ENCODE peak calls at places on chromosomes 4 and X, in nine cellular contexts. J is fibroblast of mammary gland, X is mesothelial cell of epicardium, E is cardiac fibroblast, B is Calu3, H is MM.1S, V is fibroblast of pulmonary artery, L is heart right ventricle, D is NB4. C is an unnamed sample.

GRCh38 chr4:60463846-60464502 is 736.2 kb upstream of the ADGRL3 start:
- DNase-seq in J (no peak), X (no peak), E (peak; percentile 4), B (no peak), H (peak; percentile 50), V (no peak), L (no peak), D (peak; percentile 41), C (no peak)

GRCh38 chrX:107826286-107827136 is 845 bp downstream of the MID2 start:
- DNase-seq in J (peak; percentile 50), X (peak; percentile 50), E (peak; percentile 66), B (peak; percentile 49), H (peak; percentile 37), V (peak; percentile 66), L (peak; percentile 30), D (peak; percentile 23), C (no peak)

GRCh38 chrX:107566603-107567262 is 61.6 kb upstream of the PRPS1 start:
- DNase-seq in J (no peak), X (no peak), E (no peak), B (no peak), H (no peak), V (no peak), L (no peak), D (no peak), C (no peak)

GRCh38 chrX:10282490-10282889 is 125.7 kb downstream of the CLCN4 start:
- DNase-seq in J (no peak), X (no peak), E (no peak), B (no peak), H (no peak), V (no peak), L (no peak), D (no peak), C (no peak)

GRCh38 chrX:153643431-153644351 is 3.3 kb upstream of the DUSP9 start:
- DNase-seq in J (no peak), X (no peak), E (no peak), B (no peak), H (no peak), V (no peak), L (no peak), D (peak; percentile 24), C (no peak)

GRCh38 chr4:177484613-177485021 is 42.4 kb upstream of the AGA start:
- DNase-seq in J (peak; percentile 87), X (no peak), E (peak; percentile 69), B (peak; percentile 22), H (no peak), V (peak; percentile 89), L (no peak), D (peak; percentile 9), C (no peak)

GRCh38 chr4:122662701-122663100 is 41.8 kb upstream of the IL21 start:
- DNase-seq in J (no peak), X (no peak), E (no peak), B (no peak), H (no peak), V (no peak), L (no peak), D (no peak), C (no peak)

GRCh38 chrX:17017134-17017533 is 70.7 kb downstream of the REPS2 start:
- DNase-seq in J (no peak), X (no peak), E (no peak), B (no peak), H (no peak), V (no peak), L (no peak), D (no peak), C (no peak)

GRCh38 chr4:64230709-64231310 is 178.4 kb downstream of the TECRL start:
- DNase-seq in J (peak; percentile 27), X (no peak), E (peak; percentile 13), B (no peak), H (peak; percentile 27), V (peak; percentile 6), L (no peak), D (peak; percentile 36), C (no peak)

GRCh38 chr4:23945521-23946017 is 55.7 kb upstream of the PPARGC1A start:
- DNase-seq in J (peak; percentile 82), X (no peak), E (peak; percentile 70), B (peak; percentile 59), H (no peak), V (peak; percentile 68), L (no peak), D (peak; percentile 95), C (no peak)

GRCh38 chr4:169869487-169869886 is 111.7 kb upstream of the HPF1 start:
- DNase-seq in J (peak; percentile 20), X (no peak), E (no peak), B (no peak), H (no peak), V (peak; percentile 1), L (no peak), D (no peak), C (no peak)

GRCh38 chr4:56857601-56858301 is 36.2 kb upstream of the SPINK2 start:
- DNase-seq in J (peak; percentile 22), X (no peak), E (peak; percentile 46), B (no peak), H (no peak), V (no peak), L (no peak), D (peak; percentile 31), C (no peak)

GRCh38 chrX:39958850-39959249 is 138.9 kb downstream of the BCOR start:
- DNase-seq in J (no peak), X (no peak), E (no peak), B (no peak), H (no peak), V (no peak), L (no peak), D (no peak), C (no peak)

GRCh38 chrX:70009049-70009448 is 40.7 kb downstream of the AWAT2 start:
- DNase-seq in J (no peak), X (no peak), E (no peak), B (no peak), H (no peak), V (no peak), L (no peak), D (no peak), C (no peak)
- TF ChIP-seq CTCF in J (no peak), X (no peak), E (no peak), B (no peak), H (no peak), V (no peak), L (no peak), D (no peak), C (no peak)

GRCh38 chr4:127606823-127607222 is 25.9 kb upstream of the INTU start:
- DNase-seq in J (peak; percentile 11), X (no peak), E (no peak), B (no peak), H (no peak), V (no peak), L (no peak), D (no peak), C (no peak)

GRCh38 chr4:127604949-127605709 is 27.6 kb upstream of the INTU start:
- DNase-seq in J (peak; percentile 60), X (no peak), E (peak; percentile 64), B (no peak), H (peak; percentile 35), V (peak; percentile 68), L (no peak), D (peak; percentile 46), C (no peak)

GRCh38 chr4:127598656-127599055 is 34.1 kb upstream of the INTU start:
- DNase-seq in J (no peak), X (no peak), E (no peak), B (no peak), H (no peak), V (no peak), L (no peak), D (no peak), C (no peak)

GRCh38 chr4:127601029-127601428 is 31.7 kb upstream of the INTU start:
- DNase-seq in J (peak; percentile 42), X (no peak), E (peak; percentile 40), B (no peak), H (no peak), V (peak; percentile 54), L (no peak), D (no peak), C (no peak)
- TF ChIP-seq CTCF in J (peak; percentile 44), X (peak; percentile 38), E (peak; percentile 34), B (no peak), H (peak; percentile 6), V (peak; percentile 51), L (no peak), D (peak; percentile 13), C (no peak)

DNA sequence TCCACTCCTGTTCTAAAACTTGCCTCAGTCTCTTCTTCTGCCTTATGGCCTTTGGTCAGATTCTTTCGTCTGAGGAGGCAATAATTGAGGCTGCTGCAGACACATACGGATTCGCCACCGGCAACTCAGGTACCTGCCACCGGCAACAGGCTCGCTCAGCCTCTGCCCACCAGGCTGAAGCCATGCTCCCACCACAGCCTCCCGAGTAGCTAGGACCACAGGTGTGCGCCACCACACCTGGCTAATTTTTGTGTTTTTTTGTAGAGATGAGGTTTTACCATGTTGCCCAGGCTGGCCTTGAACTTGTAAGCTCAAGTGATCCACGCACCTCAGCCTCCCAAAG is 26.6 kb downstream of the TNIP2 start:
- DNase-seq in J (no peak), X (no peak), E (no peak), B (no peak), H (no peak), V (no peak), L (no peak), D (no peak), C (no peak)
- TF ChIP-seq CTCF in J (no peak), X (no peak), E (no peak), B (no peak), H (no peak), V (no peak), L (no peak), D (no peak), C (no peak)

GRCh38 chr4:111136438-111136837 is 513.6 kb upstream of the PITX2 start:
- DNase-seq in J (peak; percentile 61), X (no peak), E (peak; percentile 5), B (peak; percentile 10), H (no peak), V (peak; percentile 4), L (no peak), D (peak; percentile 8), C (no peak)
- TF ChIP-seq CTCF in J (peak; percentile 29), X (no peak), E (peak; percentile 5), B (no peak), H (no peak), V (no peak), L (peak; percentile 11), D (no peak), C (no peak)

DNA sequence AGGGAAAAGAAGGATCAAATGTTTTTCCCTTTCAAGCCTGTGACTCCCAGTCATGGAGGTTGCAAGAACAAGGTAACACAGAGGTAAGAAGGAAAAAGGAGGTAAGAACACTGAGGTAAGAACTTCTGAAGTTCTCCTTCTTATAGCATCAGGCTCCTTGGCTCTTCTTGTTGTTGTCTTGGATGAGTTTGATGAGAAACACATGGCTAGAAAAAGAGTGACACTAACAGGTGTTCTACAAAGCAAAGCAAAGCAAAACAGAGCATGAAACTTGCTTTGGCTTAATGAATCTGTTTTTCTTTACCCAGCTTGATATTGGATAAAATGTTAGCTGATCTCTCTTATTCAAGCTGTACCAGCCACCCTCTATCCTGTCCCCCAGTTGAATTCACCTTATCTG is 231.2 kb upstream of the F9 start:
- DNase-seq in J (no peak), X (no peak), E (no peak), B (no peak), H (no peak), V (no peak), L (no peak), D (no peak), C (no peak)
- TF ChIP-seq CTCF in J (no peak), X (no peak), E (no peak), B (no peak), H (no peak), V (no peak), L (no peak), D (no peak), C (no peak)

C was measured in omental fat pad.